ENCODE peak calls at places on chromosomes 16 and 17, in five cellular contexts. I, R, K, L and A are unnamed samples.

GRCh38 chr17:68020451-68020779 is 15.1 kb upstream of the KPNA2 start:
- DNase-seq in K (no peak), I (no peak), L (no peak), R (no peak), A (no peak)

GRCh38 chr16:9526791-9527190 is 435.3 kb downstream of the HAPSTR1 start:
- DNase-seq in L (no peak), I (no peak), K (no peak), R (no peak), A (no peak)

GRCh38 chr16:1990336-1991134 is 765 bp downstream of the SYNGR3 start:
- DNase-seq in L (no peak), R (peak; percentile 46), K (peak; percentile 24), I (no peak), A (no peak)

GRCh38 chr16:85112364-85112763 is at the start of gene CIBAR2:
- DNase-seq in I (no peak), L (no peak), R (no peak), K (no peak), A (no peak)

GRCh38 chr17:73412914-73413313 is 101.1 kb upstream of the CDC42EP4 start:
- DNase-seq in R (no peak), K (no peak), I (no peak), L (no peak), A (no peak)

GRCh38 chr17:74923538-74924249 is 379 bp upstream of the OTOP2 start:
- DNase-seq in R (peak; percentile 79), L (no peak), K (peak; percentile 66), I (peak; percentile 33), A (peak; percentile 46)

GRCh38 chr17:9020096-9020823 is 1.1 kb upstream of the NTN1 start:
- DNase-seq in R (no peak), L (no peak), I (no peak), K (no peak), A (no peak)

GRCh38 chr16:4314532-4315184 is 1.2 kb upstream of the GLIS2 start:
- DNase-seq in L (no peak), R (no peak), K (peak; percentile 61), I (no peak), A (peak; percentile 42)

GRCh38 chr17:49508061-49508865 is 13.2 kb downstream of the NGFR start:
- DNase-seq in L (no peak), R (no peak), I (peak; percentile 92), K (peak; percentile 71), A (peak; percentile 48)

GRCh38 chr17:45660474-45660873 is 123.6 kb upstream of the CRHR1 start:
- DNase-seq in R (no peak), I (no peak), K (no peak), L (no peak), A (no peak)

GRCh38 chr17:80768936-80769335 is 222.7 kb upstream of the CHMP6 start:
- DNase-seq in K (no peak), R (no peak), I (no peak), L (no peak), A (no peak)

GRCh38 chr16:19524356-19524865 is 669 bp downstream of the CCP110 start:
- DNase-seq in K (no peak), L (no peak), I (no peak), R (no peak), A (peak; percentile 9)